ENCODE peak calls at places on chromosomes 5 and 9, in five cellular contexts. V, R, E, O and P are unnamed samples.
A peak's percentile ranks its signal among the peaks of the same experiment; 100 is the strongest.

GRCh38 chr9:114310471-114311450 is 12.1 kb upstream of the ORM1 start:
- DNase-seq in V (no peak), R (peak; percentile 20), E (no peak), O (no peak), P (no peak)

GRCh38 chr9:101018391-101018990 is 10.0 kb upstream of the PLPPR1 start:
- DNase-seq in V (no peak), R (no peak), E (peak; percentile 37), O (no peak), P (no peak)

GRCh38 chr5:10149911-10150310 is 99.8 kb downstream of the ATPSCKMT start:
- DNase-seq in V (no peak), R (no peak), E (no peak), O (no peak), P (no peak)

GRCh38 chr5:170411100-170411499 is 21.9 kb upstream of the KCNMB1 start:
- DNase-seq in V (no peak), R (no peak), E (no peak), O (no peak), P (no peak)

GRCh38 chr9:109110326-109111014 is 9.3 kb downstream of the TMEM245 start:
- DNase-seq in V (no peak), R (no peak), E (no peak), O (peak; percentile 60), P (peak; percentile 25)

GRCh38 chr5:40112875-40113274 is 566.8 kb upstream of the PTGER4 start:
- DNase-seq in V (no peak), R (no peak), E (no peak), O (peak; percentile 1), P (no peak)

GRCh38 chr5:172749881-172750608 is 20.9 kb downstream of the DUSP1 start:
- DNase-seq in V (no peak), R (no peak), E (no peak), O (peak; percentile 66), P (no peak)

GRCh38 chr5:37834542-37835399 is 5.1 kb downstream of the GDNF start:
- DNase-seq in V (peak; percentile 84), R (no peak), E (no peak), O (no peak), P (no peak)

GRCh38 chr5:15260347-15261278 is 239.4 kb upstream of the FBXL7 start:
- DNase-seq in V (no peak), R (no peak), E (no peak), O (peak; percentile 44), P (no peak)

GRCh38 chr5:143924311-143924710 is 112.3 kb downstream of the HMHB1 start:
- DNase-seq in V (no peak), R (no peak), E (no peak), O (peak; percentile 13), P (no peak)

GRCh38 chr9:93091056-93091452 is 5.0 kb upstream of the CARD19 start:
- DNase-seq in V (no peak), R (no peak), E (no peak), O (no peak), P (no peak)

GRCh38 chr5:173668910-173669309 is 52.5 kb upstream of the BOD1 start:
- DNase-seq in V (no peak), R (no peak), E (no peak), O (no peak), P (no peak)

GRCh38 chr9:127133739-127134167 is 11.3 kb upstream of the ANGPTL2 start:
- DNase-seq in V (peak; percentile 75), R (peak; percentile 26), E (no peak), O (peak; percentile 84), P (no peak)

GRCh38 chr5:76257225-76257833 is 145.8 kb upstream of the IQGAP2 start:
- DNase-seq in V (no peak), R (no peak), E (no peak), O (no peak), P (no peak)

GRCh38 chr5:103532116-103532734 is 30.4 kb downstream of the NUDT12 start:
- DNase-seq in V (no peak), R (no peak), E (no peak), O (peak; percentile 43), P (no peak)

GRCh38 chr9:21252727-21253547 is 13.1 kb upstream of the IFNA14 start:
- DNase-seq in V (peak; percentile 6), R (no peak), E (peak; percentile 55), O (peak; percentile 25), P (no peak)

DNA sequence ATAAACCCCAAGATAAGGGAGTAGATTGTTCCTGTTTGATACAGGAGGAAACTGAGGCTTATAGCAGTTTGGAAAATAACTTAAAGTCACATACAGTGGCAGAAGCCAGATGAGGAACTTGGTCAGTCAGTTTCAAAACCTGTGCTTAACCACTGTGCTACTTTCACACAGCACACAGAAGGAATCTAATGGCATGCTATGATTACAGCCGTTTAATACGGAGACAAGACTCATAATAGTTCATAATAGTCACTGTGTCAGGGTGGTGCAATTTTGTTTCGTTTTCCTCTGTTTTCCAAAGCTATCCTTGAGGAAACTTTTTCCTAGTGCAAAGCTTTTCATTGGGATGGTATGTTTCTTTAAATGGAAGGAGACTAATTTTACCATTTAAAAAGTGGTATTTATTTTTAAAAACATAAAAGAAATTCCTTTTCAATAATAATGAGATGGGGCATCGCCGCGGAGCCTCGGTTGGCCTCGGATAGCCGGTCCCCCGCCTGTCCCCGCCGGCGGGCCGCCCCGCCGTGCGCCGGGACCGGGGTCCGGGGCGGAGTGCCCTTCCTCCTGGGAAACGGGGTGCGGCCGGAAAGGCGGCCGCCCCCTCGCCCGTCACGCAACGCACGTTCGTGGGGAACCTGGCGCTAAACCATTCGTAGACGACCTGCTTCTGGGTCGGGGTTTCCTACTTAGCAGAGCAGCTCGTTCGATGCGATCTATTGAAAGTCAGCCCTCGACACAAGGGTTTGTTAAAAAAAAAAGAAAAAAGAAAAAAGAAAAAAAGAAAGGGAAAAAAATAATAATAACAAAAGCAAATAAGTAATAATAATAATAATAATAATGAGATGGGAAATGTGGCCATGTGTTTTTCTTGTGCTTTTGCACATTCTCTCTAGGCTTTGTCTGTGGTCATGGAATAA is 112.6 kb downstream of the GCNT1 start:
- DNase-seq in V (peak; percentile 46), R (no peak), E (peak; percentile 79), O (peak; percentile 45), P (peak; percentile 48)
- H3K4me3 ChIP-seq in V (no peak overlapping the region), R (peak overlapping the region; percentile 54), E (peak overlapping the region; percentile 40), O (peak overlapping the region; percentile 42), P (peak overlapping the region; percentile 47)

GRCh38 chr5:129903466-129904101 is 681 bp upstream of the CHSY3 start:
- DNase-seq in V (no peak), R (no peak), E (no peak), O (no peak), P (no peak)
- H3K4me3 ChIP-seq in V (peak overlapping the region; percentile 65), R (peak overlapping the region; percentile 69), E (peak overlapping the region; percentile 66), O (peak overlapping the region; percentile 66), P (peak overlapping the region; percentile 44)

GRCh38 chr5:73754254-73754653 is 128.3 kb downstream of the ARHGEF28 start:
- DNase-seq in V (no peak), R (no peak), E (no peak), O (no peak), P (no peak)
- H3K4me3 ChIP-seq in V (no peak overlapping the region), R (no peak overlapping the region), E (no peak overlapping the region), O (no peak overlapping the region), P (no peak overlapping the region)

GRCh38 chr9:36142510-36143161 is 6.1 kb downstream of the GLIPR2 start:
- DNase-seq in V (no peak), R (peak; percentile 41), E (no peak), O (no peak), P (no peak)

GRCh38 chr9:36141288-36141687 is 4.8 kb downstream of the GLIPR2 start:
- DNase-seq in V (peak; percentile 76), R (no peak), E (no peak), O (peak; percentile 48), P (no peak)

GRCh38 chr9:36144322-36145206 is 8.0 kb downstream of the GLIPR2 start:
- DNase-seq in V (no peak), R (no peak), E (no peak), O (no peak), P (no peak)

GRCh38 chr9:36141761-36142160 is 5.2 kb downstream of the GLIPR2 start:
- DNase-seq in V (no peak), R (no peak), E (no peak), O (no peak), P (no peak)

GRCh38 chr9:36143242-36143641 is 6.7 kb downstream of the GLIPR2 start:
- DNase-seq in V (no peak), R (no peak), E (no peak), O (no peak), P (no peak)
- H3K4me3 ChIP-seq in V (no peak overlapping the region), R (peak overlapping the region; percentile 17), E (peak overlapping the region; percentile 22), O (no peak overlapping the region), P (no peak overlapping the region)

GRCh38 chr9:133419005-133419404 is 1.2 kb upstream of the REXO4 start:
- DNase-seq in V (no peak), R (no peak), E (no peak), O (no peak), P (no peak)
- H3K4me3 ChIP-seq in V (no peak overlapping the region), R (peak overlapping the region; percentile 96), E (peak overlapping the region; percentile 85), O (no peak overlapping the region), P (peak overlapping the region; percentile 70)

GRCh38 chr5:139669681-139670368 is 21.7 kb downstream of the CXXC5 start:
- DNase-seq in V (peak; percentile 76), R (peak; percentile 37), E (no peak), O (no peak), P (no peak)

GRCh38 chr5:139668924-139669680 is 21.0 kb downstream of the CXXC5 start:
- DNase-seq in V (peak; percentile 67), R (no peak), E (no peak), O (no peak), P (peak; percentile 41)

GRCh38 chr5:139670369-139671095 is 22.4 kb downstream of the CXXC5 start:
- DNase-seq in V (peak; percentile 77), R (no peak), E (no peak), O (no peak), P (peak; percentile 85)

GRCh38 chr5:139668064-139668880 is 20.1 kb downstream of the CXXC5 start:
- DNase-seq in V (peak; percentile 91), R (peak; percentile 49), E (no peak), O (peak; percentile 54), P (peak; percentile 73)

GRCh38 chr5:139671096-139671841 is 23.1 kb downstream of the CXXC5 start:
- DNase-seq in V (peak; percentile 88), R (no peak), E (no peak), O (no peak), P (peak; percentile 70)
- H3K4me3 ChIP-seq in V (no peak overlapping the region), R (no peak overlapping the region), E (no peak overlapping the region), O (no peak overlapping the region), P (peak overlapping the region; percentile 0)

GRCh38 chr9:90259302-90260246 is 383.1 kb downstream of the DIRAS2 start:
- DNase-seq in V (no peak), R (no peak), E (no peak), O (no peak), P (peak; percentile 10)
- H3K4me3 ChIP-seq in V (no peak overlapping the region), R (no peak overlapping the region), E (no peak overlapping the region), O (no peak overlapping the region), P (no peak overlapping the region)

DNA sequence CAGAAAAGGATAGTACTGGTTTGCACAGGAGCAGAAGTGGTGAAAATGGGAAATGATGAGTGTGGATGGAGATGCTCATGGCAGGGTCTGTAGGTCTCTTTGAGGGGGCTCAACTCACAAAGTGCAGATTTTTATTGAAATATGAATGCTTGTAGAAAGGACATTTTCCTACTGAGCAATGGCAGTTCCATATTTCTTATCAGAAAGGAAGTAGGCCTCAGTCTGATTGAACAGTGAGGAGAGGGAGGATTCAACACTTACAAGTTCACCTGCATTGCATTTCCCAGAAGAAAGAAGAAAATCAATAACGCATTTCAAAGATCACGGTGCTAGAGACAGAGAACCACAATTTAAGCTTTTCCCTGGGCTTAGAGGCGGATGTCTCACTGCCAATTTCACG is 49.2 kb downstream of the ANXA2R start:
- DNase-seq in V (no peak), R (no peak), E (no peak), O (no peak), P (no peak)
- H3K4me3 ChIP-seq in V (no peak overlapping the region), R (peak overlapping the region; percentile 55), E (peak overlapping the region; percentile 54), O (no peak overlapping the region), P (peak overlapping the region; percentile 77)